ENCODE peak calls at places on chromosome 10, in four cellular contexts. M is GM23248, B is cardiac fibroblast, U is PC-3. S is an unnamed sample.

GRCh38 chr10:18333616-18334015 is 193.4 kb downstream of the CACNB2 start:
- DNase-seq in B (no peak), U (no peak), M (peak; percentile 32), S (no peak)

GRCh38 chr10:131584286-131584685 is 272.8 kb upstream of the TCERG1L start:
- DNase-seq in B (no peak), U (no peak), M (no peak), S (peak; percentile 23)

GRCh38 chr10:75431180-75432111 is at the start of gene LRMDA:
- DNase-seq in U (peak; percentile 41), M (peak; percentile 53), B (peak; percentile 28), S (peak; percentile 66)

GRCh38 chr10:28577506-28577905 is 44.6 kb downstream of the WAC start:
- DNase-seq in M (no peak), U (no peak), B (no peak), S (no peak)

GRCh38 chr10:1454428-1454827 is 282.9 kb downstream of the ADARB2 start:
- DNase-seq in B (no peak), U (no peak), M (no peak), S (no peak)

GRCh38 chr10:75976681-75977080 is 545.3 kb downstream of the LRMDA start:
- DNase-seq in M (no peak), B (no peak), U (no peak), S (no peak)

GRCh38 chr10:23581906-23582305 is 143.0 kb downstream of the OTUD1 start:
- DNase-seq in U (no peak), B (no peak), M (no peak), S (no peak)

GRCh38 chr10:79898597-79899325 is 50.1 kb downstream of the SFTPD start:
- DNase-seq in B (no peak), U (no peak), M (peak; percentile 12), S (no peak)

GRCh38 chr10:1364151-1364910 is 308.1 kb downstream of the WDR37 start:
- DNase-seq in M (no peak), B (no peak), U (no peak), S (no peak)

GRCh38 chr10:92737484-92737883 is 47.7 kb downstream of the HHEX start:
- DNase-seq in M (no peak), U (no peak), B (no peak), S (no peak)

GRCh38 chr10:12656518-12657142 is 307.3 kb downstream of the CAMK1D start:
- DNase-seq in B (peak; percentile 74), M (peak; percentile 69), U (peak; percentile 60), S (no peak)

GRCh38 chr10:77179015-77179695 is 458.5 kb downstream of the KCNMA1 start:
- DNase-seq in B (peak; percentile 95), U (peak; percentile 100), M (peak; percentile 94), S (no peak)

GRCh38 chr10:84946984-84947383 is 618.6 kb downstream of the CCSER2 start:
- DNase-seq in M (no peak), U (no peak), B (no peak), S (no peak)

GRCh38 chr10:25113231-25114035 is 61.4 kb upstream of the GPR158 start:
- DNase-seq in M (peak; percentile 93), U (peak; percentile 87), B (peak; percentile 81), S (peak; percentile 74)

GRCh38 chr10:110613996-110614495 is 30.1 kb upstream of the RBM20 start:
- DNase-seq in M (no peak), B (no peak), U (no peak), S (no peak)

GRCh38 chr10:110610308-110610774 is 33.8 kb upstream of the RBM20 start:
- DNase-seq in U (peak; percentile 60), M (peak; percentile 70), B (peak; percentile 62), S (no peak)

GRCh38 chr10:110613341-110613995 is 30.7 kb upstream of the RBM20 start:
- DNase-seq in B (no peak), U (no peak), M (no peak), S (no peak)

GRCh38 chr10:110612629-110613028 is 31.5 kb upstream of the RBM20 start:
- DNase-seq in M (no peak), U (no peak), B (no peak), S (no peak)

DNA sequence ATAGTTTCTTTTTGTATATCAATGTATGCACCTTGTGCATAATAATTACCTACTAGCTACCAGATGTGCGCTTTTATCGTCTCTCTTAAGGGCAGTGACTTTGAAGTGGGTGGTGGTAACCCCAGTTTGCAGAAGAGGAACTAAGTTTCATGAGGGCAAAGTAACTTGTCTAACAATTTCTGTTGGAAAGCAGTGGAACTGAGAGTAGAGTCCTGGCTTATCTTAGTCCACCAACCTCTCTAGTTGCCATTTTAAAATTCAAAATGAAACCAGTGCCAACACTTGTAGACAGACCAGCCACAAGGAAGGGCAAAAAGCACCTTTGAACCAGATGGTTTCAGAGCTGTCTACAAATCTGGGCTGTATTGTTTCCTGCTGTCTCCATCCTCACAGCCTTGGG is 32.1 kb upstream of the RBM20 start:
- DNase-seq in B (no peak), U (no peak), M (no peak), S (no peak)
- H3K4me3 ChIP-seq in B (no peak overlapping the region), U (no peak overlapping the region), M (no peak overlapping the region), S (no peak overlapping the region)

GRCh38 chr10:115996031-115996430 is 277.0 kb downstream of the GFRA1 start:
- DNase-seq in M (no peak), U (no peak), B (no peak), S (no peak)
- H3K4me3 ChIP-seq in M (no peak overlapping the region), U (no peak overlapping the region), B (no peak overlapping the region), S (no peak overlapping the region)

GRCh38 chr10:78891741-78892140 is 177.0 kb upstream of the ZMIZ1 start:
- DNase-seq in M (no peak), B (no peak), U (no peak), S (no peak)
- H3K4me3 ChIP-seq in M (no peak overlapping the region), B (no peak overlapping the region), U (no peak overlapping the region), S (no peak overlapping the region)

GRCh38 chr10:59284111-59284975 is 78.0 kb downstream of the FAM13C start:
- DNase-seq in U (peak; percentile 61), M (no peak), B (no peak), S (no peak)
- H3K4me3 ChIP-seq in U (no peak overlapping the region), M (no peak overlapping the region), B (no peak overlapping the region), S (no peak overlapping the region)

DNA sequence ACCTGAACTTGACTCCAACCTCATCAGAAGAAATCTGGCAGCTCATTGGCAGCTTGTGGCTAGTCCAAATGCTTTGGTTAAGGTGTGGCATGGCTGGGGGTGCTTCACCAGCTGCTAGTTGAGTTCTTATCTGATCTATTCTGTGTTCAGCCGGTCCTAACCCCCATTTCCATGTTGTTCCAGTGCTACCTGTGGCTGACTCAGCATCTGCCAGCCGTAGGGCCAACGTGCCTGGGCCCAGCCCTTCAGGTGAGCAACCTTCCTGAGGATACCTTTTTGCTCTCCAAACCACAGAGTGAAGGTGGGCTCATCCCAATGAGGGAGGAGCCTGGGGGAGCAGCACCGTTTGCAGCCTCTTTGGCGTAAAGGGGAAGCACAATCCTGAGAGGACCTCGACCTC is 46.8 kb upstream of the C10orf120 start:
- DNase-seq in U (no peak), B (no peak), M (no peak), S (no peak)
- H3K4me3 ChIP-seq in U (no peak overlapping the region), B (no peak overlapping the region), M (no peak overlapping the region), S (no peak overlapping the region)

DNA sequence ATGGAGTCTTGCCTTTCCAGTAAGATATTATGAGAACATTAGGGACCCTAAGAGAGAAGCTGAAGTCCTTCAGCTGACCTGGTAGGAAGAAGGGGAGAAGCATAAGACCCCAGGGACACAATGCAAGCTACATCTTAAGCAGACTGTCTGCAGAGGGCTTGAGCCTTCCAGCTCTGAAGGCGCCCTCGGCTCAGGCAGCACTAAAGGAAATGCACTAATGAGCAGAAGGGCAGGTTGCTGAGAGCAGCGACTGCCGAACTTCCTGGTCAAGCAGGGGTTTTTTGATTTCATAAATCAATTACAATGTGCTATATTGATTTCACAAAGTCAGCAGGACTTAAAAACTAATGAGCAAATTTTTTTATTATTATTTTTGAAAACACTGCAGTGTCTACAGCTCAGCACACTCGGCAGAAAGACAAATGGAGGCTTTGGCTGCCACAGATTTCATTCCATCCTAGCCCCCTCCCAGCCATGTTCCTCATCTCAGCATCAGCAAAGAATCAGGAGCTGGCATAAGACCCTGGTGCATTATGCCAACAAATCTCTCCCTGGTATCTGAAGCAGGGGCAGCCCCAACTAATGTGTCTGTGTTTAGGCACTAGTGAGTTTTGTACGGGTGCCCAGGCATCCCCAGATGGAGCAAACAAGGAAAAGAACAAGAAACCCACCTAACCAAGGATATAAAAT is 57.1 kb downstream of the LRRTM3 start:
- DNase-seq in B (no peak), U (no peak), M (no peak), S (no peak)
- H3K4me3 ChIP-seq in B (no peak overlapping the region), U (no peak overlapping the region), M (no peak overlapping the region), S (no peak overlapping the region)

DNA sequence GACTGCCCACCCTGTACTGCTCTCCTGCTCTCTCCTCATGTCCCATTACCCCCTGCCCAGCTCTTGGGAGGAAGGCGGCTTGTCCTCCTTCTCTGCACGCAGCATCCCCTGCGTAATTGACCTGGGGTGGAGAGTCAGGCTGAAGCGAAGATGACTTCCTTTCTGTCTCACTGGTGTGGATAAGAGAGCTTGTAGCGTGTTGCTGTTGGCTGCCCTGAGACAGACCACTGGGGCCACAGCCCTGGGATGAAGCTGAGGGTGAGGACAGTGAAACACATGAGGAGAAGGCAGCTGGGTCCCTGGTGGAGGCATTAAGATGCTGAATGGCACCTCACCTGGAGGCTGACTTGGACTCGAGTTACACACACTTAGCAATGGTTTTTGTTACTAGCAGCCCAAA is 310.3 kb upstream of the ZNF32 start:
- DNase-seq in U (no peak), B (no peak), M (no peak), S (no peak)
- H3K4me3 ChIP-seq in U (no peak overlapping the region), B (no peak overlapping the region), M (no peak overlapping the region), S (no peak overlapping the region)

S was measured in mucosa of descending colon.